ENCODE peak calls at places on chromosomes 16 and 17, in four cellular contexts. R is SK-N-SH, U is K562, A is GM12878. Q is an unnamed sample.

GRCh38 chr16:86519649-86520316 is 9.5 kb downstream of the FOXF1 start:
- DNase-seq in R (peak), U (peak), A (no peak), Q (peak)

GRCh38 chr17:40560592-40561293 is 4.5 kb downstream of the CCR7 start:
- DNase-seq in R (no peak), U (peak), A (peak), Q (no peak)

GRCh38 chr16:85462405-85463227 is 150.5 kb upstream of the GSE1 start:
- DNase-seq in R (peak), U (peak), A (no peak), Q (no peak)

GRCh38 chr16:84233748-84234147 is 6.1 kb downstream of the KCNG4 start:
- DNase-seq in R (no peak), U (no peak), A (no peak), Q (no peak)

GRCh38 chr17:82236142-82236971 is 7.5 kb downstream of the SLC16A3 start:
- DNase-seq in R (peak), U (peak), A (no peak), Q (peak)

GRCh38 chr16:58087209-58087913 is 41.8 kb downstream of the CFAP20 start:
- DNase-seq in R (no peak), U (no peak), A (no peak), Q (no peak)

GRCh38 chr16:82585675-82586074 is 41.1 kb upstream of the CDH13 start:
- DNase-seq in R (no peak), U (no peak), A (no peak), Q (no peak)

GRCh38 chr17:38465420-38466345 is 37.4 kb downstream of the ARHGAP23 start:
- DNase-seq in R (peak), U (peak), A (no peak), Q (no peak)

GRCh38 chr16:23650674-23651073 is 9.4 kb downstream of the DCTN5 start:
- DNase-seq in R (no peak), U (no peak), A (no peak), Q (no peak)

GRCh38 chr16:67481561-67482259 is 753 bp upstream of the ATP6V0D1 start:
- DNase-seq in R (peak), U (no peak), A (no peak), Q (peak)

GRCh38 chr16:29665294-29666077 is 2.4 kb downstream of the SPN start:
- DNase-seq in R (no peak), U (peak), A (no peak), Q (no peak)

GRCh38 chr17:7884581-7885356 is 3.8 kb upstream of the CHD3 start:
- DNase-seq in R (peak), U (peak), A (no peak), Q (no peak)

GRCh38 chr16:56425439-56425832 is at the start of gene AMFR:
- DNase-seq in R (peak), U (peak), A (no peak), Q (peak)

GRCh38 chr16:65059421-65059980 is 62.4 kb downstream of the CDH11 start:
- DNase-seq in R (no peak), U (no peak), A (no peak), Q (no peak)

GRCh38 chr17:57900991-57901743 is 51.3 kb upstream of the MRPS23 start:
- DNase-seq in R (no peak), U (no peak), A (no peak), Q (no peak)

GRCh38 chr17:80327518-80327917 is 66.9 kb downstream of the RNF213 start:
- DNase-seq in R (no peak), U (no peak), A (no peak), Q (no peak)

DNA sequence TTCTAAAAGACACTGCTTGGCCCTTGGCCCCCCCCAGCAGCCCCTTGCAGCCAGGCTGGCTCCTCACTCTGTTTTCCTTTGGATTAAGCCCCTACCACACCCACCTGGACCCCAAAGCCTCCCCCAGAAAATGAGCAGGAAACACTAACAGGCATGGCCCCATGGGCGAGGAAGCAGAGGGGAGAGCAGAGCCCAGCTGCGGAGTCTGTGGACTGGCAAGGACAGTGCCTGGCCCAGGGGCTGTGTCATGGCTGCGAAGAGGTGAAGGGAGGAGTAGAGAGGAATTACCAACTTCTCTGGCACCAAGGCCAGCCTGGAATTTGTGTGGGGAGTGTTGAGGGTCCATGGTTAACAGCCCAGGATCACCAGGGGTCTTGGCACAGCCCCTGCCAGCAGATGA is 47.4 kb downstream of the MRC2 start:
- DNase-seq in R (no peak), U (no peak), A (no peak), Q (no peak)
- TF ChIP-seq POLR2AphosphoS5 in R (no peak), U (no peak), A (no peak), Q (no peak)

GRCh38 chr17:28725660-28726395 is at the start of gene TLCD1:
- DNase-seq in R (peak), U (peak), A (no peak), Q (peak)
- TF ChIP-seq SMC3 in R (no peak), U (no peak), A (no peak), Q (no peak)

DNA sequence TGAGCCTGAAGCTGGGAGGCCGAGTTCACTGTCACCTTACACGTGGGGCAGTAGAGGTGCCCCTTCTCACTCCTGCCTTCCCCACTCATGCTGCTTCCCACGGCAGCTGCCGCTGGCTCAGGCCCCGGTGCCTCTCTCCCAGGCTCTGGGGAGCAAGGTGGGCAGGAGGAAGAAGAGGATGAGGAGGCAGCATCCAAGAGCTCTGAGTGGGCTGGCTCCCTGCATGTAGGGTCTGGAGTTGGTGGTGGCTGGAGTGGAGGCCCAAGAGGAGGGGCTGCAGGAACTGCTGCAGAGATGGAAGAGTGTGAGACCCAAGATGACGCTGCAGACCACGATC is 8.9 kb downstream of the NKIRAS2 start:
- DNase-seq in R (no peak), U (no peak), A (no peak), Q (no peak)
- TF ChIP-seq CTCF in R (no peak), U (peak), A (no peak), Q (no peak)

DNA sequence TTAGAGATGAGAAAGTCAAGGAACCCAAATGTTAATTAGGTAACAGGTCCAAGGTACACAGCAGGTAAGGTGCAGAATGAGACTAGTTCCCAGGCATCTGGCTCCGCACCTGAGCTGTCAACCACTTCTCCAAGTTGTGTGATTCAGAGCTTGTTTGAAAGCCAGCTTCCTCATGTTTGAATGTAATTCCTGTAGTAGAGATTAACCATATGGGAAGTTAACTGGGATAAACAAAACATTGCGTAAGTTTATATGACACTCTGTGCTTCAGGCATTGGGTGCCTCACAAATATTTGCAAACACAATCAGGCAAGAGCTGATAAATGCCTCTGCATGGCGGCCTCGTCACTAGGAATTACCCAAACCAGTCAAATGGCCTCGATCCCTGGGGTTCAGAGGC is 27.8 kb upstream of the CPHXL start:
- DNase-seq in R (no peak), U (no peak), A (no peak), Q (peak)
- TF ChIP-seq POLR2AphosphoS5 in R (no peak), U (no peak), A (no peak), Q (no peak)

DNA sequence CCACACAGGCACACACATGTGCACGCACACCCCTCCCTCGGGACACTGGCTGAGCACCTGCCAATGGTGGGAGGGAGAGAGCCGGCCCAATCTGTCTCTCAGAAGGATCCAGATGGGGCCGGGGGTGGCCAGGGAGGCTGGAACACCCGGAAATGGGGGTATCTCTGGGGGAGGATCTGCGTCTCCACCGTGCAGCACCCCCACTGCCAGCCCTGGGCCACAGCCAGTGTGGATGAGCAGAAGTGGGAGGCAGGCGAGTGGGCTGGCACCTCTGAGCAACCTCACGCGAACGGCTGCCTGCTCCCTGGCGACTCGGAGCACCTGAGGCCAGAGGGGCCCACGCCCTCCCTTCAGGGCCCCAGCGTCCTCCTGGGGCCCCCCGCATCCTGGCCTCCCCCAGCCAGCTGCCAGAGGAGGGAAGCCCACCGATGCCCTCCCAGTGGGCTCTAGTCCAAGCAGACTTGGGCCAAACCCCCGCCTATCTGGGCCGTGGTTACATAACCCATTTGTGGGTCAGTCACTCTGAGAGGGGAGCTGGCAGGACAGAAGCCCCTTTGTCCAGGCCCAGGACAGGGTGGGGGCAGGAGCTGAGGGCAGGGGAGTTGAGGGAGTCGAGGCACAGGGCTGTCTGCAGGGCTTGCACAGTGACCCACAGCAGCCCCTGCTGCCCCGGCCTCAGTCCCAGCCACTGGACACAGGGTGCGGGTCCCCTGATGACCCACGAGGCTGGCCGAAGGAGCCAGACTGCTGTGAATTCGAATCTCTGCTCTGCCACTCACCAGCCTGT is 5.6 kb downstream of the CASKIN1 start:
- DNase-seq in R (no peak), U (no peak), A (no peak), Q (peak)
- TF ChIP-seq SMC3 in R (no peak), U (no peak), A (no peak), Q (no peak)

DNA sequence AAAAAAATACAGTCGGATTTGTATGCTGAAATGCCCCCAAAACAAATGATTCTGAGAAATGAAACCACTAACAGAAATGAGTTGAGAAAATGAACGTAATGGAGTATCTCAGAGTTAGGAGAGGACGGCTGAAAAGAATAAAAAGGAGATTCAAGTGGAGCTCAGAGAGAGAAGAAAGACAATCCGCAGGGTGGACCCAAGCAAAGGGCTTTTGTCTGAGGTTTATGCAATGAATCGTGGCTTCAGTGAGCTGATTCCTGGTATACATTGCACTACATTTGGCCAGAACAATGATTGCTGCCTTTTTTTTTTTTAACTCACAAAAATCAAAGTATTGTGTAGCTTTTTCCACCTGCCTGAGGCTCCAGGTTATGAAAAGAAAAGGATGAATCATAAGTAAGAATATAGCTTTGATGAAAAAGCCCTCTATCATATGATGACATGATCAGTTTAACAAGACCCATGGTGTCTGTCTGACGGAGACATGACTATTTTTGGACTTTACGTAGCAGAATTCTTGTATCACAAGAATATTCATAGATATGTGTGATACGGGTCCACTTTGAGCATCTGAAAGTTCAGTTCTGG is 4.4 kb upstream of the MED9 start:
- DNase-seq in R (no peak), U (no peak), A (no peak), Q (no peak)
- TF ChIP-seq CTCF in R (no peak), U (no peak), A (no peak), Q (no peak)

DNA sequence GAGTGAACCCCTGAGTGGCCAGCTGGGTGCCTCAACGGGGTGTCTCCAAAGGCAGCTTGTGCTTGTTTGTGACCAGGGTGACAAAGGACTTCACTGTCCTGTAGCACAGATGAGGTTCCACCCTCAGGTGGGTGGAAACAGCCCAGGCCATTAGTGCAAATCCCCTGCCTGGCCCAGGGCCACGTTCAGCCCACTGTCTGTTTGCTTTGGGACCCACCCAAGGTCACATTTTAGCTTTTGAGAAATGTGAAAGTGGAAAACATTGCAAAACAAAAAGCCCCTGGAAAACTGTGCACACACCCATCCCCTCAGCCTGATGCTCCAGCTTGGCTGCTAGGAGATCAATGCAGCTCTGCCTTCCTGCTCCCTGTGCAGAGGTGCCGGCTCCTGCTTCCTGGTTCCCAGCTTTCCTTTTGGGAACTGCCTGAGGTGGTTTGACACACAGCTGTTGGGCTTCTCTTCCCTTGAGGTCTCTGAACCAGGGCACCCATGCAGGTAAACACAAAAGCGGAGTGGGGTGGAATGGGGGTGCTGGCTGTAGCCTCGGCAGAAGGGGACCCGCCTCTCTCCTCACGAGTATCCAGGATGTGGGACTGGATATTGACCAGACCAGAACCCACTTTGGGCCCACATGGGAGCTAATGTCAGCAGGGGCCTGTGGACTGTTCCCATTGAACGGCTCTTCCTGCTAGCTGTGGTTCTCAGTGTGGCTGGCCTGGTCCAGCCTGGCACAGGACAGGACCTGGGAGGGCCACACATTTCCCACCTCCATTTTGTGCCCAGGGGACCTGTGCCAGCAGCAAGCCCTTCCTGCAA is 7.9 kb upstream of the SPHK1 start:
- DNase-seq in R (no peak), U (no peak), A (no peak), Q (peak)
- TF ChIP-seq POLR2AphosphoS5 in R (no peak), U (no peak), A (no peak), Q (peak)